ENCODE peak calls at places on chromosome 7, in four cellular contexts. One of them, this sample, is unnamed.

GRCh38 chr7:106775552-106775936 is 89.5 kb upstream of the PIK3CG start:
- DNase-seq in uterus: no peak
- DNase-seq in epithelial cell of esophagus: peak
- DNase-seq in Peyer's patch: no peak
- DNase-seq in this sample: no peak

GRCh38 chr7:21338728-21339164 is 89.1 kb upstream of the SP4 start:
- DNase-seq in uterus: no peak
- DNase-seq in Peyer's patch: no peak
- DNase-seq in epithelial cell of esophagus: peak
- DNase-seq in this sample: no peak

GRCh38 chr7:66627151-66627681 is 1.5 kb upstream of the KCTD7 start:
- DNase-seq in epithelial cell of esophagus: no peak
- DNase-seq in uterus: peak
- DNase-seq in Peyer's patch: no peak
- DNase-seq in this sample: no peak

GRCh38 chr7:75977741-75978140 is 16.7 kb downstream of the TMEM120A start:
- DNase-seq in Peyer's patch: no peak
- DNase-seq in uterus: peak
- DNase-seq in epithelial cell of esophagus: no peak
- DNase-seq in this sample: no peak

GRCh38 chr7:48090095-48090805 is 1.2 kb downstream of the UPP1 start:
- DNase-seq in epithelial cell of esophagus: no peak
- DNase-seq in Peyer's patch: no peak
- DNase-seq in uterus: peak
- DNase-seq in this sample: no peak

GRCh38 chr7:155205368-155206285 is 92.1 kb upstream of the INSIG1 start:
- DNase-seq in uterus: peak
- DNase-seq in epithelial cell of esophagus: peak
- DNase-seq in Peyer's patch: peak
- DNase-seq in this sample: peak

GRCh38 chr7:81285142-81285871 is 366.5 kb upstream of the SEMA3C start:
- DNase-seq in epithelial cell of esophagus: peak
- DNase-seq in Peyer's patch: no peak
- DNase-seq in uterus: no peak
- DNase-seq in this sample: peak

GRCh38 chr7:131288446-131288845 is 39.2 kb upstream of the MKLN1 start:
- DNase-seq in epithelial cell of esophagus: no peak
- DNase-seq in uterus: no peak
- DNase-seq in Peyer's patch: no peak
- DNase-seq in this sample: no peak

GRCh38 chr7:20217193-20217948 is at the start of gene MACC1:
- DNase-seq in Peyer's patch: peak
- DNase-seq in uterus: no peak
- DNase-seq in epithelial cell of esophagus: peak
- DNase-seq in this sample: no peak
- TF ChIP-seq CTCF in Peyer's patch: peak
- TF ChIP-seq CTCF in uterus: no peak
- TF ChIP-seq CTCF in epithelial cell of esophagus: peak
- TF ChIP-seq CTCF in this sample: no peak

GRCh38 chr7:108454674-108455523 is 1.3 kb downstream of the NRCAM start:
- DNase-seq in epithelial cell of esophagus: peak
- DNase-seq in Peyer's patch: no peak
- DNase-seq in uterus: no peak
- DNase-seq in this sample: no peak
- TF ChIP-seq CTCF in epithelial cell of esophagus: no peak
- TF ChIP-seq CTCF in Peyer's patch: no peak
- TF ChIP-seq CTCF in uterus: no peak
- TF ChIP-seq CTCF in this sample: peak

GRCh38 chr7:51354897-51355296 is 38.3 kb upstream of the COBL start:
- DNase-seq in epithelial cell of esophagus: no peak
- DNase-seq in uterus: no peak
- DNase-seq in Peyer's patch: no peak
- DNase-seq in this sample: no peak
- TF ChIP-seq CTCF in epithelial cell of esophagus: no peak
- TF ChIP-seq CTCF in uterus: no peak
- TF ChIP-seq CTCF in Peyer's patch: no peak
- TF ChIP-seq CTCF in this sample: no peak

GRCh38 chr7:86814980-86815379 is 171.3 kb downstream of the GRM3 start:
- DNase-seq in uterus: no peak
- DNase-seq in epithelial cell of esophagus: peak
- DNase-seq in Peyer's patch: no peak
- DNase-seq in this sample: no peak
- TF ChIP-seq CTCF in uterus: no peak
- TF ChIP-seq CTCF in epithelial cell of esophagus: peak
- TF ChIP-seq CTCF in Peyer's patch: no peak
- TF ChIP-seq CTCF in this sample: no peak

DNA sequence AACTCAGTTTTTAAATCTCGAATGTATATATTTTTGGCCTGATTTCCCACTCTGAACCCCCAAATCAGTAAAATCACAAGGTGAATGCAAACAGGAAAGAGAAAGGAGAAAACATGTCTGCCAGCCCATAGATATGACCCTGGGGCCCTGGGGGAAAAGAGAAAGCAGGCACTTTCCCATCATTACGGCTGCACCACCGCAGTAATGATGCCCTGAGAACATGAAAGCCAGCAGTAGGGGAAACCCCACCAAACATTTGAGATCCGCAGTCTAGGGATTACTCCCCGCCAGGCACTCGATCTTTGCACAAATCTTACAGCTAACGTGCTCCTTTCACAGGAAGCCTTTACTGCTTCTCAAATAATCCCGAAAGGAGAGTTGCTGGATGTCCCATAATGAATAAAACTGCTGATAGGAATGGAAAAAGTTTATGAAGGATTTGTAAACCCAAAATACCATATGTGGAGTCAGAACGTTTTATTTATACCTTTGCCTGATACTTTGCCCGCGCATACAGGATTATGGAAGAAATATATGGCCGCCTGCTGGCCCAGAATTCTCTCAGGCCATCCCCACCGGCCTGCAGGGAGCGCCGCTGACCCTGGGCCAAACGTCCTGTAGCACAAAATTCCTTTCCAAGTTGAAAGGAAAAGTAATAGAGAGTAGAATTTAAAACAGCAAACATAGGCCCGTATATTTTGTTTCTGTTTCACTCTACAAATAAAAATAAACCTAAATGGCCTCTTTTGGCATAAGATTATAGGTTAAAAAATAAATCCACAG is 180.0 kb upstream of the INHBA start:
- DNase-seq in uterus: no peak
- DNase-seq in epithelial cell of esophagus: no peak
- DNase-seq in Peyer's patch: no peak
- DNase-seq in this sample: no peak
- TF ChIP-seq CTCF in uterus: no peak
- TF ChIP-seq CTCF in epithelial cell of esophagus: no peak
- TF ChIP-seq CTCF in Peyer's patch: no peak
- TF ChIP-seq CTCF in this sample: no peak

GRCh38 chr7:130273863-130274262 is 7.2 kb downstream of the CPA2 start:
- DNase-seq in uterus: peak
- DNase-seq in epithelial cell of esophagus: peak
- DNase-seq in Peyer's patch: no peak
- DNase-seq in this sample: peak
- TF ChIP-seq CTCF in uterus: no peak
- TF ChIP-seq CTCF in epithelial cell of esophagus: no peak
- TF ChIP-seq CTCF in Peyer's patch: no peak
- TF ChIP-seq CTCF in this sample: no peak

GRCh38 chr7:101941481-101942383 is 124.3 kb downstream of the CUX1 start:
- DNase-seq in Peyer's patch: no peak
- DNase-seq in uterus: peak
- DNase-seq in epithelial cell of esophagus: peak
- DNase-seq in this sample: no peak
- TF ChIP-seq CTCF in Peyer's patch: no peak
- TF ChIP-seq CTCF in uterus: peak
- TF ChIP-seq CTCF in epithelial cell of esophagus: peak
- TF ChIP-seq CTCF in this sample: no peak

This sample was measured in AG09319.